ENCODE peak calls at places on chromosomes 6 and 20, in nine cellular contexts. O is fibroblast of the aortic adventitia; K is D341Med; S is Panc1; M is HTR-8/SVneo; H is stimulated activated CD4-positive, alpha-beta T cell treated with anti-CD3 and anti-CD28 coated beads, Interleukin-1b, Interleukin-23, amount 100 ng/mL, for 24 hours; A is amniotic stem cell; F is retina; E is psoas muscle. J is an unnamed sample.

GRCh38 chr6:139161169-139161568 is 26.3 kb downstream of the HECA start:
- DNase-seq in O (peak; percentile 41), K (no peak), S (no peak), H (no peak), E (no peak), A (no peak), F (no peak), M (no peak), J (no peak)

GRCh38 chr20:3857405-3857804 is 10.8 kb downstream of the MAVS start:
- DNase-seq in H (no peak), M (no peak), A (no peak), K (peak; percentile 51), S (no peak), O (no peak), F (no peak), E (no peak), J (no peak)

GRCh38 chr6:93721386-93722048 is 302.2 kb upstream of the EPHA7 start:
- DNase-seq in O (peak; percentile 46), K (peak; percentile 53), E (no peak), H (no peak), A (no peak), S (peak; percentile 27), M (no peak), F (peak; percentile 14), J (no peak)

GRCh38 chr20:50224553-50225255 is 34.1 kb downstream of the CEBPB start:
- DNase-seq in M (peak; percentile 72), H (no peak), A (peak; percentile 73), O (peak; percentile 98), S (no peak), E (peak; percentile 86), F (peak; percentile 20), K (no peak), J (no peak)

GRCh38 chr6:26264547-26264946 is 100.5 kb upstream of the BTN3A2 start:
- DNase-seq in A (no peak), F (no peak), O (no peak), H (no peak), K (no peak), E (no peak), S (no peak), M (no peak), J (no peak)

GRCh38 chr20:40880063-40880715 is 148.4 kb upstream of the TOP1 start:
- DNase-seq in M (no peak), H (no peak), O (no peak), F (no peak), E (no peak), A (no peak), S (no peak), K (no peak), J (no peak)

GRCh38 chr6:26097268-26097875 is 10.1 kb downstream of the HFE start:
- DNase-seq in H (peak; percentile 41), E (peak; percentile 42), M (peak; percentile 45), S (no peak), K (peak; percentile 70), F (peak; percentile 72), O (peak; percentile 78), A (peak; percentile 65), J (no peak)

GRCh38 chr6:1825926-1826325 is 216.2 kb downstream of the FOXC1 start:
- DNase-seq in F (no peak), E (no peak), K (no peak), O (no peak), M (no peak), A (no peak), S (no peak), H (no peak), J (no peak)

GRCh38 chr20:13205848-13206434 is 15.1 kb upstream of the ISM1 start:
- DNase-seq in O (no peak), K (no peak), M (no peak), A (no peak), H (no peak), F (no peak), S (no peak), E (no peak), J (no peak)

GRCh38 chr6:157993076-157993475 is 11.4 kb downstream of the SYNJ2 start:
- DNase-seq in O (no peak), A (no peak), F (no peak), K (no peak), S (no peak), E (no peak), M (no peak), H (no peak), J (no peak)

GRCh38 chr6:7544597-7544996 is 3.1 kb downstream of the DSP start:
- DNase-seq in F (no peak), A (no peak), E (no peak), M (no peak), S (no peak), H (no peak), K (no peak), O (no peak), J (no peak)

GRCh38 chr6:85498596-85499258 is 48.8 kb downstream of the NT5E start:
- DNase-seq in S (no peak), O (peak; percentile 43), A (no peak), K (no peak), F (no peak), M (no peak), H (no peak), E (no peak), J (no peak)

GRCh38 chr6:22610127-22610526 is 40.8 kb downstream of the HDGFL1 start:
- DNase-seq in A (no peak), K (no peak), O (no peak), S (no peak), H (no peak), E (no peak), F (no peak), M (no peak), J (no peak)

J was measured in pancreas.